ENCODE peak calls at places on chromosomes 4 and X, in six cellular contexts. B is sigmoid colon, S is ovary, E is upper lobe of left lung, R is right lobe of liver, G is stomach. L is an unnamed sample.

GRCh38 chr4:142121448-142121847 is 485.1 kb downstream of the IL15 start:
- DNase-seq in E (no peak), B (no peak), S (no peak), R (no peak), G (no peak), L (no peak)

GRCh38 chr4:122612540-122612939 is 8.3 kb downstream of the IL21 start:
- DNase-seq in R (no peak), E (no peak), G (no peak), B (no peak), S (no peak), L (no peak)

GRCh38 chrX:56726609-56727008 is 2.4 kb upstream of the NBDY start:
- DNase-seq in S (no peak), R (no peak), E (no peak), G (no peak), B (no peak), L (peak; percentile 6)

GRCh38 chr4:105551968-105552746 is at the start of gene ARHGEF38:
- DNase-seq in G (peak; percentile 72), R (no peak), S (no peak), E (no peak), B (no peak), L (no peak)

GRCh38 chr4:58209576-58209975 is 1099.4 kb upstream of the IGFBP7 start:
- DNase-seq in G (no peak), R (no peak), S (no peak), B (no peak), E (no peak), L (no peak)

GRCh38 chr4:132642196-132642817 is 506.8 kb upstream of the PCDH10 start:
- DNase-seq in B (no peak), G (no peak), E (no peak), S (no peak), R (no peak), L (no peak)

GRCh38 chrX:67624324-67624723 is 80.5 kb downstream of the AR start:
- DNase-seq in E (no peak), G (no peak), S (no peak), R (no peak), B (no peak), L (no peak)

GRCh38 chrX:120749141-120749846 is 119.4 kb upstream of the C1GALT1C1 start:
- DNase-seq in E (no peak), R (no peak), S (no peak), B (no peak), G (no peak), L (no peak)

GRCh38 chrX:134896194-134896593 is 94.6 kb upstream of the SMIM10 start:
- DNase-seq in R (no peak), E (no peak), B (no peak), G (no peak), S (no peak), L (no peak)

GRCh38 chr4:155569960-155570515 is 96.6 kb upstream of the GUCY1A1 start:
- DNase-seq in R (no peak), S (no peak), G (no peak), B (no peak), E (no peak), L (no peak)

GRCh38 chr4:175290401-175290800 is 372.2 kb downstream of the ADAM29 start:
- DNase-seq in R (no peak), E (no peak), B (no peak), S (no peak), G (no peak), L (no peak)

GRCh38 chr4:10029403-10029802 is 8.1 kb upstream of the SLC2A9 start:
- DNase-seq in G (no peak), B (no peak), S (no peak), R (no peak), E (no peak), L (no peak)

GRCh38 chr4:10031663-10032590 is 10.6 kb upstream of the SLC2A9 start:
- DNase-seq in R (no peak), B (peak; percentile 52), G (no peak), S (no peak), E (no peak), L (no peak)

GRCh38 chr4:10032625-10033024 is 11.3 kb upstream of the SLC2A9 start:
- DNase-seq in S (no peak), R (peak; percentile 38), G (no peak), E (no peak), B (no peak), L (no peak)

GRCh38 chr4:10028910-10029309 is 7.6 kb upstream of the SLC2A9 start:
- DNase-seq in R (no peak), G (no peak), B (no peak), S (no peak), E (no peak), L (no peak)

DNA sequence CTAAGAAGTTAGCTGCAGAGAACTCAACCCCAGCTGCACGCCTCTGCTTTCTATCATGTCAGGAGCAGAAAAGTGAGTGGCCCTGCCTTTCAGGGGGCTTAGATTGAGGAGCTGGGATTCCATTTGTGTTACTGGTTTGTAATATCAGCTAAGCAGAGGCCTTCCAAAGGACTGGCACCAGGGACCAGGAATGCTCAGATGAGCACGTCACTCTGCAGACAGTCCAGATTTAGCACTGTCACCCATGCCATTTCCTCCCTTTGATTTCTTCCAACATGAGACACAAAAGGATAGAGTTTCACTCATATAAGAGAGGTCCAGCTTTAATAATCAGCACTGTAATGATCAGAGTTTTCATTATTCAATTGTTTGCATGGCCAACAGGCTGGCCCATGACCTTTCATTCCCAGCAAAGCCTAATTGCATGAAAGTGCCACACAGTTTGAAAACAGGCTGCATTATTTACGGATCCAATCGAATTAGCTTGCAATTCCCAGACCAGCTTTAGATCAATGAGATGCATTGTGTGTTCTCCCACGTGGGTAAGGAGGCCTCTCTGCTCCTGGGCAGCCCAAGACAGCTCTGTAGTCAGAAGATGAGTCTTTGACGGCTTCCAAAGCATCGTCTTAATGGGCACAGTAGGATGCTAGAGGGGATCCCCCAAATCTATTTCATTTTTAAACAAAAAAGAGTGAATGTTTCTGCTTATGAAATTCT is 9.8 kb upstream of the SLC2A9 start:
- DNase-seq in S (no peak), E (no peak), R (no peak), B (no peak), G (no peak), L (no peak)
- H3K27ac ChIP-seq in S (no peak overlapping the region), E (no peak overlapping the region), R (peak overlapping the region; percentile 49), B (peak overlapping the region; percentile 64), G (no peak overlapping the region), L (peak overlapping the region; percentile 73)

GRCh38 chr4:15778191-15778741 is at the start of gene CD38:
- DNase-seq in R (peak; percentile 55), E (no peak), G (no peak), S (peak; percentile 12), B (peak; percentile 69), L (peak; percentile 46)
- TF ChIP-seq POLR2A in R (no peak), E (peak; percentile 26), G (no peak), S (no peak), B (no peak), L (no peak)

GRCh38 chrX:129808163-129808828 is 28.5 kb downstream of the SASH3 start:
- DNase-seq in S (no peak), R (no peak), E (no peak), B (no peak), G (no peak), L (no peak)

GRCh38 chrX:129813662-129814061 is 30.0 kb downstream of the ZDHHC9 start:
- DNase-seq in E (no peak), S (no peak), B (no peak), R (no peak), G (no peak), L (no peak)

DNA sequence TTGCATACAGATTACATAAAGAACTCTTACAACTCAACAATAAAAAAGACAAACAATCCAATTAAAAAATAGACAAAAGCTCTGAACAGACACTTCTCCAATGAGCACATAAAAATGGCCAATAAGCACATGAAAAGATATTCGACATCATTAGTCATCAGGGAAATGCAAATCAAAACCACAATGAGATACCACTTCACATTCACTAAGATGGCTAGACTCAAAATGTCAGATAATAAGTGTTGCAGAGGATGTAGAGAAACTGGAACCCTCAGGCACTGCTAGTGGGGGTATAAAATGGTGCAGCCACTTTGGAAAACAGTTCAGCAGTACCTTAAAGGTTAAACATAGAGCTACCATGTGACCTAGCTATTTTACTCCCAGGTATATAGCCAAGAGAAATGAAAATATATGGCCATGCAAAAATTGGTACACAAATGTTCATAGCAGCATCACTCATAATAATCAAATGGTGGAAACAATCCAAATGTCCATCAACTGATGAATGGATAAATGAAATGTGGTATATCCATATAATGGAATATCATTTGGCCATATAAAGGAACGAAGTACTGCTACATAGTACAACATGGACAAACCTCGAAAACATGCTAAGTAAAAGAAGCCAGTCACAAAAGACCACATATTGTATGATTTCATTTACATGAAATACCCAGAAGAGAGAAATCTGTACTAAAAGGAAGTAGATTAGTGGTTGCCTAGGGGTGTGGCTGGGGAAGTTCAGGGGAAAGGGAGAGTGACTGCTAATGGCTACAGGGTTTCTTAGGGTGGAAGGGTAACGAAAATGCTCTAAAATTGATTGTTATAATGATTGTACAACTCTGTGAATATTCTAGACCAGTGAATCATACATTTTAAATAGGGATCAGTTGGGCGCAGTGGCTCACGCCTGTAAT is 29.3 kb downstream of the SASH3 start:
- DNase-seq in R (no peak), G (no peak), B (no peak), S (no peak), E (no peak), L (no peak)
- TF ChIP-seq CTCF in R (no peak), G (no peak), B (no peak), S (no peak), E (no peak), L (no peak)

DNA sequence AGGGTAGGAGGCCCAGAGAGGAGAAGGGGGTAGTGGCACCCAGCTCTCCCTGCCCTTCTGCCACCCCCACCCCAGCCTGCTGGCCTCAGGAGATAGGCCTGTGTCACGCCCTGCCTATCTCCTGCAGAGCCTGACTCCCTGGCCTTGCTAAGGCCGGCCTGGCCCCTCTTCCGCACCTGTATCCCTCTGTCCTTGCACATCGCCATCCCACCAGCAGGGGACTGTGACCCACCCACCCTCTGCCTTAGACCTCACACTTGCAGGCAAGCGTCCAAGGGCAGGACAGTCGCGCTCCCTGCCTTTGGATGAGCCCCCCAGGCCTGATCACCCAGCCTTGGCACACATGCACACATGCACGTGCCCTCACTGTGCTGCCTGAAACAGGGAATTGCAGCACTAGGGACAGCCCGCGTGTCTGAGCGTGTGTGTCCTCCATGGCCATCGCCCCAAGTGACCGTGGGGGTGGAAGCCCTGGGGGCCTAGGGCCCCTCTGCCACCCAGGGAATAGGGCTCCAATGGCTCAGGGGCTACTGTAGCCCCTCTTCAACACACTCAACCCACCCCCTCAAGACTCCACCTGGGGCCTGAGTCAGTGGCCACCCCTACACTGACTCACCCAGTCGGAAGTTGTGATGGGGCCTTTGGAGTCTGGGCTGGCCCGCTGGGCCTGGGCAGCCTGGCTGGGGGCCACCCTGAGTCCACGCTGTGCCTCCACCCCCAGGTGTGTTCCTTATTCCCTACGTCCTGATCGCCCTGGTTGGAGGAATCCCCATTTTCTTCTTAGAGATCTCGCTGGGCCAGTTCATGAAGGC is 2.1 kb downstream of the SLC6A8 start:
- DNase-seq in B (peak; percentile 65), R (peak; percentile 15), E (peak; percentile 43), S (no peak), G (no peak), L (no peak)
- H3K27ac ChIP-seq in B (peak overlapping the region; percentile 83), R (no peak overlapping the region), E (no peak overlapping the region), S (no peak overlapping the region), G (no peak overlapping the region), L (peak overlapping the region; percentile 88)

GRCh38 chrX:118495958-118496762 is 545 bp downstream of the DOCK11 start:
- DNase-seq in E (peak; percentile 87), S (peak; percentile 33), R (peak; percentile 57), B (peak; percentile 77), G (peak; percentile 63), L (peak; percentile 80)
- TF ChIP-seq POLR2A in E (peak; percentile 67), S (no peak), R (no peak), B (no peak), G (no peak), L (no peak)

GRCh38 chr4:72993876-72994275 is 75.6 kb downstream of the COX18 start:
- DNase-seq in R (no peak), B (no peak), E (no peak), S (no peak), G (no peak), L (no peak)
- TF ChIP-seq CTCF in R (no peak), B (no peak), E (no peak), S (no peak), G (no peak), L (no peak)

GRCh38 chr4:153466637-153467153 is 535 bp downstream of the TMEM131L start:
- DNase-seq in B (no peak), R (no peak), E (peak; percentile 88), S (peak; percentile 47), G (no peak), L (no peak)
- H3K27ac ChIP-seq in B (peak overlapping the region; percentile 89), R (peak overlapping the region; percentile 92), E (peak overlapping the region; percentile 82), S (peak overlapping the region; percentile 59), G (peak overlapping the region; percentile 89), L (peak overlapping the region; percentile 84)

L was measured in heart left ventricle.